ENCODE peak calls at places on chromosomes 16 and 17, in six cellular contexts. One of them, this sample, is unnamed.

GRCh38 chr17:78528541-78528940 is 48.7 kb downstream of the DNAH17 start:
- DNase-seq in mammary epithelial cell: no peak
- DNase-seq in mesendoderm: no peak
- DNase-seq in GM23248: no peak
- DNase-seq in HCT116: no peak
- DNase-seq in GM12878: no peak
- DNase-seq in this sample: peak; percentile 70

GRCh38 chr17:47789611-47790520 is 31.7 kb downstream of the OSBPL7 start:
- DNase-seq in GM23248: peak; percentile 78
- DNase-seq in mammary epithelial cell: peak; percentile 50
- DNase-seq in mesendoderm: peak; percentile 65
- DNase-seq in GM12878: no peak
- DNase-seq in HCT116: no peak
- DNase-seq in this sample: peak; percentile 93

GRCh38 chr17:41624208-41625101 is at the start of gene KRT17:
- DNase-seq in HCT116: no peak
- DNase-seq in GM12878: no peak
- DNase-seq in GM23248: no peak
- DNase-seq in mammary epithelial cell: peak; percentile 99
- DNase-seq in mesendoderm: peak; percentile 36
- DNase-seq in this sample: no peak

GRCh38 chr16:28527985-28528384 is 10.8 kb downstream of the NUPR1 start:
- DNase-seq in GM23248: no peak
- DNase-seq in mammary epithelial cell: no peak
- DNase-seq in GM12878: no peak
- DNase-seq in HCT116: no peak
- DNase-seq in mesendoderm: no peak
- DNase-seq in this sample: no peak

GRCh38 chr16:56107944-56108583 is 83.2 kb upstream of the GNAO1 start:
- DNase-seq in GM23248: no peak
- DNase-seq in mesendoderm: no peak
- DNase-seq in GM12878: no peak
- DNase-seq in HCT116: no peak
- DNase-seq in mammary epithelial cell: no peak
- DNase-seq in this sample: no peak

GRCh38 chr16:19068237-19068815 is 912 bp downstream of the COQ7 start:
- DNase-seq in mammary epithelial cell: no peak
- DNase-seq in GM12878: no peak
- DNase-seq in mesendoderm: no peak
- DNase-seq in HCT116: no peak
- DNase-seq in GM23248: no peak
- DNase-seq in this sample: no peak

GRCh38 chr16:81873843-81874752 is 95.0 kb downstream of the PLCG2 start:
- DNase-seq in GM12878: no peak
- DNase-seq in HCT116: peak; percentile 57
- DNase-seq in mesendoderm: peak; percentile 63
- DNase-seq in mammary epithelial cell: peak; percentile 27
- DNase-seq in GM23248: peak; percentile 68
- DNase-seq in this sample: no peak

GRCh38 chr17:81337449-81337848 is 42.3 kb upstream of the SLC38A10 start:
- DNase-seq in HCT116: no peak
- DNase-seq in mammary epithelial cell: no peak
- DNase-seq in GM12878: no peak
- DNase-seq in mesendoderm: no peak
- DNase-seq in GM23248: no peak
- DNase-seq in this sample: no peak

GRCh38 chr16:71629617-71630016 is 3.6 kb downstream of the MARVELD3 start:
- DNase-seq in mesendoderm: no peak
- DNase-seq in GM12878: no peak
- DNase-seq in mammary epithelial cell: no peak
- DNase-seq in GM23248: no peak
- DNase-seq in HCT116: no peak
- DNase-seq in this sample: no peak

GRCh38 chr16:69340095-69340644 is 598 bp downstream of the NIP7 start:
- DNase-seq in HCT116: no peak
- DNase-seq in mesendoderm: peak; percentile 25
- DNase-seq in mammary epithelial cell: peak; percentile 16
- DNase-seq in GM12878: no peak
- DNase-seq in GM23248: peak; percentile 53
- DNase-seq in this sample: peak; percentile 78

GRCh38 chr16:57540906-57541753 is 1.3 kb upstream of the ADGRG5 start:
- DNase-seq in GM12878: no peak
- DNase-seq in HCT116: no peak
- DNase-seq in mammary epithelial cell: peak; percentile 49
- DNase-seq in mesendoderm: no peak
- DNase-seq in GM23248: no peak
- DNase-seq in this sample: peak; percentile 35

GRCh38 chr17:72536788-72537187 is 416.0 kb downstream of the SOX9 start:
- DNase-seq in GM23248: no peak
- DNase-seq in mesendoderm: no peak
- DNase-seq in mammary epithelial cell: no peak
- DNase-seq in GM12878: no peak
- DNase-seq in HCT116: no peak
- DNase-seq in this sample: no peak

GRCh38 chr17:68368387-68368786 is 77.1 kb downstream of the ARSG start:
- DNase-seq in mammary epithelial cell: no peak
- DNase-seq in mesendoderm: no peak
- DNase-seq in HCT116: no peak
- DNase-seq in GM23248: no peak
- DNase-seq in GM12878: no peak
- DNase-seq in this sample: no peak

GRCh38 chr17:48261297-48261880 is 153.8 kb downstream of the SNX11 start:
- DNase-seq in GM12878: no peak
- DNase-seq in mammary epithelial cell: no peak
- DNase-seq in mesendoderm: peak; percentile 93
- DNase-seq in HCT116: peak; percentile 81
- DNase-seq in GM23248: peak; percentile 53
- DNase-seq in this sample: no peak

GRCh38 chr17:49964539-49965521 is 4.2 kb upstream of the DLX4 start:
- DNase-seq in GM23248: no peak
- DNase-seq in mesendoderm: peak; percentile 55
- DNase-seq in HCT116: no peak
- DNase-seq in mammary epithelial cell: no peak
- DNase-seq in GM12878: no peak
- DNase-seq in this sample: no peak

GRCh38 chr17:71286625-71287024 is 834.2 kb upstream of the SOX9 start:
- DNase-seq in mesendoderm: peak; percentile 45
- DNase-seq in GM12878: no peak
- DNase-seq in HCT116: no peak
- DNase-seq in GM23248: no peak
- DNase-seq in mammary epithelial cell: no peak
- DNase-seq in this sample: no peak

GRCh38 chr16:984736-985135 is 3.2 kb downstream of the SOX8 start:
- DNase-seq in GM23248: no peak
- DNase-seq in mammary epithelial cell: no peak
- DNase-seq in mesendoderm: no peak
- DNase-seq in GM12878: no peak
- DNase-seq in HCT116: no peak
- DNase-seq in this sample: no peak

GRCh38 chr17:1577186-1577585 is 14.6 kb upstream of the PITPNA start:
- DNase-seq in GM12878: no peak
- DNase-seq in mesendoderm: peak; percentile 74
- DNase-seq in HCT116: no peak
- DNase-seq in mammary epithelial cell: peak; percentile 92
- DNase-seq in GM23248: peak; percentile 96
- DNase-seq in this sample: peak; percentile 99

GRCh38 chr16:83952940-83953795 is at the start of gene OSGIN1:
- DNase-seq in mesendoderm: peak; percentile 72
- DNase-seq in GM23248: peak; percentile 99
- DNase-seq in GM12878: peak; percentile 25
- DNase-seq in HCT116: peak; percentile 93
- DNase-seq in mammary epithelial cell: peak; percentile 92
- DNase-seq in this sample: peak; percentile 99

GRCh38 chr17:57875109-57876022 is 25.5 kb upstream of the MRPS23 start:
- DNase-seq in GM12878: no peak
- DNase-seq in HCT116: peak; percentile 90
- DNase-seq in mesendoderm: peak; percentile 98
- DNase-seq in mammary epithelial cell: peak; percentile 91
- DNase-seq in GM23248: peak; percentile 98
- DNase-seq in this sample: peak; percentile 96

GRCh38 chr16:56643080-56643778 is 4.8 kb downstream of the MT1A start:
- DNase-seq in HCT116: peak; percentile 78
- DNase-seq in GM23248: peak; percentile 65
- DNase-seq in GM12878: no peak
- DNase-seq in mesendoderm: peak; percentile 52
- DNase-seq in mammary epithelial cell: peak; percentile 56
- DNase-seq in this sample: peak; percentile 92

GRCh38 chr17:33197342-33197741 is 95.8 kb downstream of the ASIC2 start:
- DNase-seq in GM12878: no peak
- DNase-seq in GM23248: no peak
- DNase-seq in mammary epithelial cell: no peak
- DNase-seq in HCT116: no peak
- DNase-seq in mesendoderm: no peak
- DNase-seq in this sample: no peak

DNA sequence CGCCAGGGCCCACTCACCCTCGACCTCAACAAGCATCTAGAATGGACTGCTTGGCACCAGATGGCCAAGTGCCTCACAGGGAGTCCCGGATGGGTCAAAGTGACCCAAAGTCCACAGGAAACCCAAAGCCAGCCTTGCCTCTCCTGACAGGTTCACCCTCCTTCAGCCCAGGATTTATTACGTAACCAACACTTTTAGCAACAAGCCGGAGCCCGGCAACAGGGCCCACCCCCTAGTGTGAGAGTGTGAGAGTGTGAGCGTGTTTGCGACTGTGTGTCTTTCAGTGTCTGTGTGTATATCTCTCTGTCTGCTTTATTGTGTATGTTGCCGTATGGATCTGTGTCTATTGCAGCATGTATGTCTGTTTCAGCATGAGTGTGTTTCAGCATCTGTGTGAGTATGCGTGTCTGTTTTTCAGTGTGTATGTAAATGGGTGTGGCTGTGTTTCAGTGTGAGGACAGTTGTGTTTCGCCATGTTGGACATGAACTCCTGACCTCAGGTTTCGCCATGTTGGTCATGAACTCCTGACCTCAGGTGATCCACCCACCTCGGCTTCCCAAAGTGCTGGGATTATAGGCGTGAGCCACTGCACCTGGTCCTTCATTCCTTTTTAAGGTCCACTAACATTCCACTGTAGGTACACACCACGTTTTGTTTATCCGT is 13.7 kb upstream of the PEMT start:
- DNase-seq in GM12878: no peak
- DNase-seq in mesendoderm: no peak
- DNase-seq in GM23248: peak; percentile 26
- DNase-seq in HCT116: no peak
- DNase-seq in mammary epithelial cell: no peak
- DNase-seq in this sample: no peak
- H3K79me2 ChIP-seq in GM12878: no peaks in the 10 kb centered on the region
- H3K79me2 ChIP-seq in mesendoderm: no peaks in the 10 kb centered on the region
- H3K79me2 ChIP-seq in GM23248: no peaks in the 10 kb centered on the region
- H3K79me2 ChIP-seq in HCT116: no peaks in the 10 kb centered on the region
- H3K79me2 ChIP-seq in mammary epithelial cell: no peaks in the 10 kb centered on the region
- H3K79me2 ChIP-seq in this sample: no peaks in the 10 kb centered on the region

GRCh38 chr16:30515275-30515674 is 11.1 kb downstream of the ZNF768 start:
- DNase-seq in GM12878: no peak
- DNase-seq in HCT116: no peak
- DNase-seq in GM23248: no peak
- DNase-seq in mammary epithelial cell: no peak
- DNase-seq in mesendoderm: no peak
- DNase-seq in this sample: peak; percentile 42
- H3K4me3 ChIP-seq in GM12878: no peak overlapping the region
- H3K4me3 ChIP-seq in HCT116: no peak overlapping the region
- H3K4me3 ChIP-seq in GM23248: no peak overlapping the region
- H3K4me3 ChIP-seq in mammary epithelial cell: no peak overlapping the region
- H3K4me3 ChIP-seq in mesendoderm: no peak overlapping the region
- H3K4me3 ChIP-seq in this sample: no peak overlapping the region

DNA sequence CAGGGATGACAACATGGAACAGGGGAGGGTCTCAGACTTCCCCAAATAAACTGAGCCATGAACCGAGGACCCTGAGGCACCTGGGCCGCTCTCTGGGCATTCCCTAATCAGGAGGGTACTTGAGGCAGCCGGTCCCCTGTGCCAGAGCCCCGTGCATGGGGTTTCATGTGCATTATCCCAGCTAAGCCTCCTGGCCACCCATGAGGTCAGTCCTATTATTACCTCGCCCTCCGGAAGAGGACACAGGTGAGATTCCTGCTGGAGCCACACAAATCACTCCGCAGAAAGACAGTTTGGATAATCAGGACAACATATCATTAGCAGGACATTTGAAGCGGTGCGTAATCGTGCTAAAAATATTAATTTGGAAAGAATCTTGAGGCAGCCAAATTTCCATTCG is 274.0 kb downstream of the PARN start:
- DNase-seq in GM12878: no peak
- DNase-seq in GM23248: no peak
- DNase-seq in mesendoderm: no peak
- DNase-seq in HCT116: no peak
- DNase-seq in mammary epithelial cell: no peak
- DNase-seq in this sample: no peak
- H3K4me2 ChIP-seq in GM12878: peak overlapping the region; percentile 91
- H3K4me2 ChIP-seq in GM23248: no peak overlapping the region
- H3K4me2 ChIP-seq in mesendoderm: no peak overlapping the region
- H3K4me2 ChIP-seq in HCT116: no peak overlapping the region
- H3K4me2 ChIP-seq in mammary epithelial cell: no peak overlapping the region
- H3K4me2 ChIP-seq in this sample: no peak overlapping the region

GRCh38 chr17:9237661-9238301 is 216.5 kb downstream of the NTN1 start:
- DNase-seq in mammary epithelial cell: no peak
- DNase-seq in GM12878: no peak
- DNase-seq in HCT116: no peak
- DNase-seq in mesendoderm: peak; percentile 70
- DNase-seq in GM23248: no peak
- DNase-seq in this sample: peak; percentile 73

GRCh38 chr17:9237053-9237410 is 215.7 kb downstream of the NTN1 start:
- DNase-seq in GM23248: no peak
- DNase-seq in GM12878: no peak
- DNase-seq in HCT116: no peak
- DNase-seq in mesendoderm: no peak
- DNase-seq in mammary epithelial cell: no peak
- DNase-seq in this sample: no peak

GRCh38 chr17:9235346-9235745 is 214.0 kb downstream of the NTN1 start:
- DNase-seq in GM23248: peak; percentile 23
- DNase-seq in GM12878: no peak
- DNase-seq in HCT116: no peak
- DNase-seq in mammary epithelial cell: no peak
- DNase-seq in mesendoderm: no peak
- DNase-seq in this sample: peak; percentile 78

GRCh38 chr17:9234404-9234945 is 213.2 kb downstream of the NTN1 start:
- DNase-seq in GM23248: no peak
- DNase-seq in mesendoderm: no peak
- DNase-seq in mammary epithelial cell: no peak
- DNase-seq in HCT116: no peak
- DNase-seq in GM12878: no peak
- DNase-seq in this sample: peak; percentile 69

GRCh38 chr17:9236286-9237052 is 215.2 kb downstream of the NTN1 start:
- DNase-seq in GM23248: no peak
- DNase-seq in GM12878: no peak
- DNase-seq in mesendoderm: no peak
- DNase-seq in HCT116: no peak
- DNase-seq in mammary epithelial cell: no peak
- DNase-seq in this sample: peak; percentile 76
- H3K79me2 ChIP-seq in GM23248: no peaks in the 10 kb centered on the region
- H3K79me2 ChIP-seq in GM12878: no peaks in the 10 kb centered on the region
- H3K79me2 ChIP-seq in mesendoderm: no peaks in the 10 kb centered on the region
- H3K79me2 ChIP-seq in HCT116: no peaks in the 10 kb centered on the region
- H3K79me2 ChIP-seq in mammary epithelial cell: no peaks in the 10 kb centered on the region
- H3K79me2 ChIP-seq in this sample: no peaks in the 10 kb centered on the region